ENCODE peak calls at places on chromosomes 3 and 15, in ten cellular contexts. H is ovary, D is heart right ventricle, O is GM12864, Y is neural progenitor cell, A is transverse colon, E is cardiac fibroblast, G is psoas muscle, V is foreskin fibroblast, R is hepatocyte. W is an unnamed sample.

GRCh38 chr3:52021869-52022268 is 26.2 kb upstream of the RPL29 start:
- DNase-seq in Y (no peak), G (peak), D (peak), R (no peak), V (no peak), H (no peak), O (no peak), A (no peak), E (no peak), W (no peak)

GRCh38 chr15:96334017-96334704 is 3.7 kb downstream of the NR2F2 start:
- DNase-seq in O (no peak), A (peak), G (no peak), D (no peak), Y (peak), E (peak), V (peak), R (no peak), H (peak), W (no peak)

GRCh38 chr15:65211157-65211982 is at the start of gene CILP:
- DNase-seq in E (peak), Y (peak), D (peak), V (peak), H (peak), G (peak), O (no peak), R (peak), A (no peak), W (peak)

GRCh38 chr3:64945171-64945684 is 257.4 kb upstream of the ADAMTS9 start:
- DNase-seq in G (no peak), E (no peak), A (no peak), H (peak), R (peak), O (no peak), Y (peak), D (peak), V (peak), W (peak)

GRCh38 chr15:51649659-51650521 is 27.3 kb upstream of the DMXL2 start:
- DNase-seq in Y (peak), D (peak), A (peak), R (peak), H (no peak), G (no peak), O (peak), V (peak), E (peak), W (peak)

GRCh38 chr3:182149594-182149993 is 437.9 kb downstream of the SOX2 start:
- DNase-seq in R (no peak), O (no peak), V (no peak), H (no peak), Y (no peak), D (no peak), A (no peak), G (no peak), E (no peak), W (no peak)

GRCh38 chr3:126954141-126954845 is 28.6 kb upstream of the PLXNA1 start:
- DNase-seq in G (no peak), A (no peak), O (no peak), D (no peak), V (no peak), Y (no peak), R (no peak), H (peak), E (no peak), W (no peak)

GRCh38 chr3:13370609-13371008 is 49.5 kb downstream of the NUP210 start:
- DNase-seq in E (no peak), O (no peak), R (no peak), V (no peak), Y (no peak), H (no peak), G (no peak), A (no peak), D (no peak), W (no peak)

GRCh38 chr3:196654006-196654405 is 14.5 kb downstream of the NRROS start:
- DNase-seq in E (peak), V (no peak), D (no peak), G (no peak), O (no peak), Y (no peak), A (no peak), H (no peak), R (no peak), W (no peak)

GRCh38 chr3:145719118-145719517 is 441.9 kb downstream of the PLOD2 start:
- DNase-seq in R (no peak), V (no peak), A (no peak), Y (peak), O (no peak), G (no peak), H (no peak), E (no peak), D (no peak), W (no peak)

GRCh38 chr15:91865903-91866302 is 12.4 kb downstream of the SLCO3A1 start:
- DNase-seq in Y (no peak), H (no peak), D (no peak), V (peak), A (no peak), G (no peak), E (peak), O (no peak), R (no peak), W (no peak)

GRCh38 chr3:87798567-87798947 is 260.2 kb downstream of the CGGBP1 start:
- DNase-seq in G (no peak), Y (no peak), E (peak), D (no peak), O (no peak), H (no peak), A (no peak), V (no peak), R (no peak), W (no peak)

GRCh38 chr3:57597973-57598351 is 818 bp upstream of the ARF4 start:
- DNase-seq in A (peak), O (no peak), R (peak), Y (no peak), G (no peak), V (peak), E (no peak), H (no peak), D (no peak), W (no peak)

GRCh38 chr15:34437687-34438086 is at the start of gene GOLGA8A:
- DNase-seq in V (peak), H (peak), O (peak), A (peak), D (peak), E (peak), R (peak), Y (peak), G (peak), W (peak)

GRCh38 chr3:136818851-136819783 is at the start of gene SLC35G2:
- DNase-seq in A (peak), E (peak), R (peak), G (peak), O (no peak), H (peak), D (peak), Y (peak), V (peak), W (peak)

GRCh38 chr3:119497824-119498187 is 541 bp upstream of the TIMMDC1 start:
- DNase-seq in O (no peak), Y (peak), G (no peak), V (peak), E (peak), H (peak), A (peak), R (peak), D (peak), W (peak)

GRCh38 chr15:78302579-78302978 is 3.2 kb upstream of the SKIC8 start:
- DNase-seq in H (no peak), R (no peak), E (peak), A (no peak), G (no peak), Y (no peak), D (no peak), O (no peak), V (peak), W (no peak)

GRCh38 chr3:117842086-117842485 is 1132.5 kb downstream of the TUSC7 start:
- DNase-seq in O (no peak), R (no peak), Y (no peak), V (no peak), A (no peak), G (no peak), D (no peak), H (no peak), E (no peak), W (no peak)

GRCh38 chr3:46692566-46692983 is 904 bp downstream of the ALS2CL start:
- DNase-seq in O (no peak), E (no peak), A (peak), V (no peak), H (peak), R (peak), G (no peak), D (no peak), Y (peak), W (no peak)

GRCh38 chr3:33194303-33194702 is 24.3 kb downstream of the SUSD5 start:
- DNase-seq in V (no peak), Y (no peak), R (no peak), E (no peak), H (no peak), O (no peak), A (no peak), G (no peak), D (no peak), W (no peak)

GRCh38 chr15:51283026-51283425 is 55.4 kb downstream of the CYP19A1 start:
- DNase-seq in G (no peak), Y (no peak), A (no peak), E (no peak), D (no peak), H (no peak), O (peak), R (no peak), V (no peak), W (no peak)

GRCh38 chr15:98551936-98552562 is 96.3 kb upstream of the IGF1R start:
- DNase-seq in G (no peak), V (no peak), E (no peak), Y (no peak), O (no peak), H (no peak), A (no peak), R (no peak), D (no peak), W (no peak)

GRCh38 chr3:191473766-191474198 is 12.8 kb downstream of the PYDC2 start:
- DNase-seq in G (no peak), V (no peak), O (no peak), A (no peak), D (no peak), E (no peak), R (no peak), H (no peak), Y (no peak), W (no peak)

GRCh38 chr3:139537325-139537724 is 2.2 kb downstream of the RBP1 start:
- DNase-seq in E (peak), V (peak), A (no peak), G (no peak), Y (no peak), R (peak), H (no peak), D (no peak), O (no peak), W (no peak)

GRCh38 chr15:37253877-37254276 is 153.5 kb upstream of the MEIS2 start:
- DNase-seq in O (no peak), V (peak), D (no peak), H (no peak), E (no peak), G (no peak), R (no peak), Y (no peak), A (no peak), W (no peak)

GRCh38 chr15:83943849-83944404 is 290.0 kb downstream of the ADAMTSL3 start:
- DNase-seq in R (no peak), Y (no peak), O (no peak), G (no peak), H (no peak), A (no peak), V (no peak), D (no peak), E (peak), W (no peak)

DNA sequence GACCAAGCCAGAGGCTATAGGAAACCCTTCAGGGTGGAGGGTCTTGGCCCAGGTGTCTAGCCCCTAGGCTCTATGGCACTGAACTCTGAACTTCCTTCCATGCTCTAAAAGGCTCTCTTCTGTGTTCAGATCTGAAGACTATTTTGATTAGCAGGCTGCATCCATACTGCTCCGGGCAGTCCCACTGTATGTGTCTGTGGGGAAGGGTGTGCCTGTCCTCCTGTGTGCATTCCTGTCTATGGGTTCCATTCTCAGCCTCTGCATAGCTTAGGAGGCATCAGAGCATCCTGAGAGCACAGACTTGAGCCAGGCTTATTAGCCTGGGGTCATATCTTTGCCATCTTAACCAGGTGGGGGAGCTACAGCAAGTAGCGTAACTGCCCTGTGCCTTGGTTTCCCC is 38.0 kb downstream of the EXOG start:
- DNase-seq in Y (no peak), D (no peak), R (no peak), G (no peak), V (no peak), A (no peak), O (no peak), E (no peak), H (no peak), W (no peak)
- TF ChIP-seq CTCF in Y (no peak), D (no peak), R (no peak), G (no peak), V (no peak), A (no peak), O (no peak), E (no peak), H (no peak), W (no peak)

GRCh38 chr3:49859576-49860305 is 3.4 kb upstream of the TRAIP start:
- DNase-seq in R (no peak), E (no peak), V (no peak), Y (no peak), G (no peak), A (no peak), O (no peak), D (no peak), H (no peak), W (no peak)

GRCh38 chr3:49855662-49856061 is 702 bp downstream of the TRAIP start:
- DNase-seq in Y (no peak), A (no peak), H (no peak), O (no peak), D (no peak), E (no peak), R (no peak), G (no peak), V (no peak), W (no peak)

DNA sequence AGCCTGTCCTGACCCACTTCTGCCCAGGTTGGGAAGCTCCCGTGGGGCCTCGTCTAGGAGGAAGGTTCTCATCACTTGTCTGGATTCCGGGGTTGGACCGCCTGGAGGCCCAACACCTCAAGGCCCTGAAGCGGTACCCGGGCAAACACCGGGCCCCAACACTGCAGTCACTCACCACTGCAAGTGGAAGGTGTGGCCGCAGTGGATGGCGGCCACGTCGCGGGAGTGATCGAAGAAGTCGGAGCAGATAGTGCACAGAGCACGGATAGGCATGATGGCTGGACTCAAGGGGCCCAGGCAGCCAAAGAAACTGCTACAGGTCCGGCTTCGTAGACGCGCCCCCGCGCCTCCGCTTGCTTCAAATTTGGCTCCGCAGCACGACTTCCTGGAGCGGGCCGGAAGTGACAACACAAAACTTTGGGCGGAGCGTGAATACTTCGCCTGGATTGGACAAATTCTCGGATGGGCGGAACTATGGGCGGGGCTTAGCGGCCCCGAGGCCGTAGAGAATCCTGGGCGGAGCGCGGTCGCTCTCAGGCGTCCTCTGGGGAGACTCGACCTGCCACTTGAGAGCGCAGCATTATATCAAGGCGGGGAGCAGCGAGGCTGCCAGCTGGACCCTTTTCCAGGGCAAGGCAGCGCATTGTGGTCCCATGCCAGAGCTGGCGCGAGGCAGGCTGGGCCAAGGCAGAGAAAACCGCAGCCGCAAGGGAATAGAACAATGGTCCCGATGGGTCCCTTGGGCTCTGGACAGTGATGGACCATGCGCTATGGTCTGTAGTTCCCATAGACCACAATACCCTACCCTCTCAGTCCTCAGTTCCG is at the start of gene TRAIP:
- DNase-seq in V (peak), E (peak), G (peak), O (peak), D (peak), R (peak), H (peak), A (peak), Y (peak), W (peak)
- TF ChIP-seq CTCF in V (no peak), E (no peak), G (no peak), O (no peak), D (peak), R (no peak), H (no peak), A (no peak), Y (no peak), W (no peak)

GRCh38 chr3:141557961-141558706 is 71.3 kb downstream of the RASA2 start:
- DNase-seq in A (peak), Y (no peak), V (no peak), E (no peak), O (no peak), R (peak), D (no peak), H (no peak), G (no peak), W (no peak)

GRCh38 chr3:141556034-141556433 is 69.2 kb downstream of the RASA2 start:
- DNase-seq in O (no peak), A (no peak), R (peak), G (no peak), Y (no peak), V (no peak), H (no peak), D (no peak), E (peak), W (no peak)

GRCh38 chr3:141561426-141562034 is 74.7 kb downstream of the RASA2 start:
- DNase-seq in H (no peak), E (peak), G (no peak), A (peak), O (peak), Y (peak), R (peak), D (peak), V (peak), W (peak)
- TF ChIP-seq CTCF in H (peak), E (peak), G (peak), A (peak), O (peak), Y (peak), R (peak), D (peak), V (peak), W (peak)

GRCh38 chr15:47363653-47364052 is 353.7 kb upstream of the SEMA6D start:
- DNase-seq in R (no peak), O (no peak), G (no peak), E (no peak), A (no peak), Y (no peak), H (no peak), V (no peak), D (no peak), W (no peak)

GRCh38 chr15:47356297-47356696 is 361.0 kb upstream of the SEMA6D start:
- DNase-seq in V (no peak), H (no peak), G (no peak), A (no peak), O (no peak), Y (no peak), D (no peak), R (no peak), E (no peak), W (no peak)

GRCh38 chr15:47364671-47365141 is 352.6 kb upstream of the SEMA6D start:
- DNase-seq in G (no peak), O (no peak), Y (peak), E (no peak), V (no peak), D (no peak), H (no peak), R (no peak), A (no peak), W (no peak)

GRCh38 chr15:47358876-47359275 is 358.4 kb upstream of the SEMA6D start:
- DNase-seq in H (no peak), D (no peak), Y (no peak), R (no peak), V (no peak), O (no peak), G (no peak), E (no peak), A (no peak), W (no peak)

DNA sequence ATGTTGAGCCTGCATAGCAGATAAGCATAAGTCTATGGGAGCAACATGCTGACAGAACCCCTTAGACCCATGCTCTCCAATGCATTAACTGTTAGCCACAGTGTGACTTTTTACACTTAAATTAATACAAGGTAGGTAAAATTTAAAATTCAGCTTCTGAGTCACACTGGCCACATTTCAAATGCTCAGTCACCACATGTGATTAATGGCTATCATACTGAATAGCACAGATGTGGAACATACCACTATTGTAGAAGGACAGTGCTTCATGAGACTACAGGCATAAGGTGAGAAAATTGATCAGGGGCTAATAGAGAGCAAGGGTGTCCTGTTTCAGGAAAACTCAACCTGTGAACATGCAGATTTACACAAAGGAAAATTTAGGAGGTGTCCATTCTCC is 357.0 kb upstream of the SEMA6D start:
- DNase-seq in O (no peak), H (no peak), R (no peak), E (peak), Y (no peak), G (no peak), A (no peak), V (peak), D (no peak), W (no peak)
- TF ChIP-seq CTCF in O (no peak), H (no peak), R (no peak), E (no peak), Y (no peak), G (no peak), A (no peak), V (no peak), D (no peak), W (no peak)

DNA sequence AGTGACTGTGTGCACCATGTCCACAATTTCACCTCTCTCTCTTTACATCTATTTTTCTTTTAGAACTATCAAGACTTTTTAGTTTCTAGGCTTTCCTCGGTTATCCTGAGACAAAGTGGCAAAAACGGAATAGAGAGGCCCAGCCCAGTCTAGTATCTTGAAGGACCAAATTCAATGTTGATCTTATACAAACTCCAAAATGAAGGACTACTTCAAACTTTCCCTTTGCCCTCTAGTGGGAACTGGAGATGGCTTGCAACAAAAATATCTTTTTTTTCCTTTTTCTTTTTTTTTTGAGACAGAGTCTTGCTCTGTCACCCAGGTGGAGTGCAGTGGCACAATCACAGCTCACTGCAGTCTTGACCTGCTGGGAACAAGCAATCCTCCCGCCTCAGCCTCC is 338.5 kb upstream of the UMPS start:
- DNase-seq in V (no peak), D (no peak), H (no peak), G (no peak), O (no peak), A (no peak), R (no peak), Y (no peak), E (no peak), W (no peak)
- TF ChIP-seq CTCF in V (no peak), D (no peak), H (no peak), G (no peak), O (no peak), A (no peak), R (no peak), Y (no peak), E (no peak), W (no peak)

DNA sequence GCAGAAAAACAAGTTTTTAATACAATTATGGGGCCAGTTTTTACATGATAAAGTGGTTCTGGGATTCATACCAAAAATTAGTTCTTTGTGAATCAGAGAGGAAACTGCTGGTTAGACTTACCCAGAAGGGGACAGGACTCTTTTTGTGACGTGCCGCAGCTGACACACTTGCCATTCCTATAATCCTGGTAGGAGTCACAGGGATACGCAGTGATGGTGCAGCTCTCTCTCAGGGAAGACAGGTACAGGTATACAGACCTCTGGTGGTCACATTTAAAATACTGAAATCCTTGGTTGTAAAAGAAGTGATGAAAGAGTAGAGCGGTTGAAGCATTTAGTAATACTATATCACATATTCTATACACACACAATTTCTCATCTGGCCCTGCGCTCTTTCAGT is 20.2 kb upstream of the TMEM41A start:
- DNase-seq in D (no peak), E (no peak), O (no peak), R (no peak), V (no peak), G (no peak), Y (no peak), A (no peak), H (no peak), W (no peak)
- TF ChIP-seq CTCF in D (no peak), E (no peak), O (no peak), R (no peak), V (no peak), G (no peak), Y (no peak), A (no peak), H (no peak), W (no peak)